ENCODE peak calls at places on chromosomes 4 and X, in seven cellular contexts. One of them, this sample, is unnamed.

GRCh38 chr4:41258783-41259182 is 2.1 kb downstream of the UCHL1 start:
- DNase-seq in endothelial cell: peak
- DNase-seq in stimulated activated CD8-positive, alpha-beta memory T cell treated with anti-CD3 and anti-CD28 coated beads, Interleukin-7, amount 100 ng/mL, for 24 hours: no peak
- DNase-seq in activated T-cell treated with anti-CD3 and anti-CD28 coated beads for 1 hour: no peak
- DNase-seq in EH: peak
- DNase-seq in NCI-H748 treated with DMSO at 0.1 percent for 48 hours: peak
- DNase-seq in body of pancreas: peak
- DNase-seq in this sample: no peak

GRCh38 chr4:142883433-142883832 is 37.3 kb upstream of the INPP4B start:
- DNase-seq in endothelial cell: peak
- DNase-seq in stimulated activated CD8-positive, alpha-beta memory T cell treated with anti-CD3 and anti-CD28 coated beads, Interleukin-7, amount 100 ng/mL, for 24 hours: no peak
- DNase-seq in activated T-cell treated with anti-CD3 and anti-CD28 coated beads for 1 hour: no peak
- DNase-seq in EH: no peak
- DNase-seq in NCI-H748 treated with DMSO at 0.1 percent for 48 hours: no peak
- DNase-seq in body of pancreas: no peak
- DNase-seq in this sample: no peak

GRCh38 chr4:8729408-8730149 is 137.0 kb downstream of the CPZ start:
- DNase-seq in endothelial cell: no peak
- DNase-seq in stimulated activated CD8-positive, alpha-beta memory T cell treated with anti-CD3 and anti-CD28 coated beads, Interleukin-7, amount 100 ng/mL, for 24 hours: no peak
- DNase-seq in activated T-cell treated with anti-CD3 and anti-CD28 coated beads for 1 hour: no peak
- DNase-seq in EH: no peak
- DNase-seq in NCI-H748 treated with DMSO at 0.1 percent for 48 hours: no peak
- DNase-seq in body of pancreas: peak
- DNase-seq in this sample: no peak

GRCh38 chr4:147481577-147482109 is 746 bp downstream of the EDNRA start:
- DNase-seq in endothelial cell: no peak
- DNase-seq in stimulated activated CD8-positive, alpha-beta memory T cell treated with anti-CD3 and anti-CD28 coated beads, Interleukin-7, amount 100 ng/mL, for 24 hours: no peak
- DNase-seq in activated T-cell treated with anti-CD3 and anti-CD28 coated beads for 1 hour: no peak
- DNase-seq in EH: peak
- DNase-seq in NCI-H748 treated with DMSO at 0.1 percent for 48 hours: no peak
- DNase-seq in body of pancreas: no peak
- DNase-seq in this sample: no peak

GRCh38 chrX:17046478-17047097 is 100.1 kb downstream of the REPS2 start:
- DNase-seq in endothelial cell: peak
- DNase-seq in stimulated activated CD8-positive, alpha-beta memory T cell treated with anti-CD3 and anti-CD28 coated beads, Interleukin-7, amount 100 ng/mL, for 24 hours: peak
- DNase-seq in activated T-cell treated with anti-CD3 and anti-CD28 coated beads for 1 hour: peak
- DNase-seq in EH: peak
- DNase-seq in NCI-H748 treated with DMSO at 0.1 percent for 48 hours: peak
- DNase-seq in body of pancreas: peak
- DNase-seq in this sample: no peak

GRCh38 chr4:48795108-48795507 is 15.0 kb upstream of the FRYL start:
- DNase-seq in endothelial cell: no peak
- DNase-seq in stimulated activated CD8-positive, alpha-beta memory T cell treated with anti-CD3 and anti-CD28 coated beads, Interleukin-7, amount 100 ng/mL, for 24 hours: no peak
- DNase-seq in activated T-cell treated with anti-CD3 and anti-CD28 coated beads for 1 hour: no peak
- DNase-seq in EH: no peak
- DNase-seq in NCI-H748 treated with DMSO at 0.1 percent for 48 hours: no peak
- DNase-seq in body of pancreas: no peak
- DNase-seq in this sample: no peak

GRCh38 chrX:70129811-70130210 is 3.4 kb upstream of the IGBP1 start:
- DNase-seq in endothelial cell: no peak
- DNase-seq in stimulated activated CD8-positive, alpha-beta memory T cell treated with anti-CD3 and anti-CD28 coated beads, Interleukin-7, amount 100 ng/mL, for 24 hours: no peak
- DNase-seq in activated T-cell treated with anti-CD3 and anti-CD28 coated beads for 1 hour: no peak
- DNase-seq in EH: no peak
- DNase-seq in NCI-H748 treated with DMSO at 0.1 percent for 48 hours: no peak
- DNase-seq in body of pancreas: no peak
- DNase-seq in this sample: no peak

GRCh38 chr4:52312722-52313121 is 261.6 kb downstream of the SPATA18 start:
- DNase-seq in endothelial cell: no peak
- DNase-seq in stimulated activated CD8-positive, alpha-beta memory T cell treated with anti-CD3 and anti-CD28 coated beads, Interleukin-7, amount 100 ng/mL, for 24 hours: no peak
- DNase-seq in activated T-cell treated with anti-CD3 and anti-CD28 coated beads for 1 hour: no peak
- DNase-seq in EH: no peak
- DNase-seq in NCI-H748 treated with DMSO at 0.1 percent for 48 hours: no peak
- DNase-seq in body of pancreas: no peak
- DNase-seq in this sample: no peak

GRCh38 chrX:63746278-63746677 is 38.7 kb downstream of the ARHGEF9 start:
- DNase-seq in endothelial cell: no peak
- DNase-seq in stimulated activated CD8-positive, alpha-beta memory T cell treated with anti-CD3 and anti-CD28 coated beads, Interleukin-7, amount 100 ng/mL, for 24 hours: no peak
- DNase-seq in activated T-cell treated with anti-CD3 and anti-CD28 coated beads for 1 hour: no peak
- DNase-seq in EH: no peak
- DNase-seq in NCI-H748 treated with DMSO at 0.1 percent for 48 hours: no peak
- DNase-seq in body of pancreas: no peak
- DNase-seq in this sample: no peak

This sample was measured in activated CD8-positive, alpha-beta memory T cell treated with anti-CD3 and anti-CD28 coated beads for 1 hour.